ENCODE peak calls at places on chromosomes 13 and 19, in eight cellular contexts. One of them, this sample, is unnamed.

GRCh38 chr13:99308481-99309087 is 1.4 kb upstream of the GPR183 start:
- DNase-seq in mesothelial cell of epicardium: no peak
- DNase-seq in foreskin fibroblast: peak; percentile 59
- DNase-seq in nephron progenitor cell: no peak
- DNase-seq in body of pancreas: no peak
- DNase-seq in cardiac fibroblast: peak; percentile 85
- DNase-seq in ovary: no peak
- DNase-seq in fibroblast of lung: peak; percentile 44
- DNase-seq in this sample: no peak

GRCh38 chr19:7527516-7528191 is 5.2 kb downstream of the MCOLN1 start:
- DNase-seq in mesothelial cell of epicardium: no peak
- DNase-seq in foreskin fibroblast: no peak
- DNase-seq in nephron progenitor cell: no peak
- DNase-seq in body of pancreas: peak; percentile 43
- DNase-seq in cardiac fibroblast: no peak
- DNase-seq in ovary: no peak
- DNase-seq in fibroblast of lung: no peak
- DNase-seq in this sample: no peak

GRCh38 chr19:51507209-51507608 is 5.6 kb upstream of the SIGLEC12 start:
- DNase-seq in mesothelial cell of epicardium: no peak
- DNase-seq in foreskin fibroblast: no peak
- DNase-seq in nephron progenitor cell: no peak
- DNase-seq in body of pancreas: peak; percentile 12
- DNase-seq in cardiac fibroblast: no peak
- DNase-seq in ovary: no peak
- DNase-seq in fibroblast of lung: no peak
- DNase-seq in this sample: no peak

GRCh38 chr19:7004313-7004931 is 16.8 kb downstream of the MBD3L2B start:
- DNase-seq in mesothelial cell of epicardium: no peak
- DNase-seq in foreskin fibroblast: peak; percentile 16
- DNase-seq in nephron progenitor cell: peak; percentile 4
- DNase-seq in body of pancreas: no peak
- DNase-seq in cardiac fibroblast: no peak
- DNase-seq in ovary: no peak
- DNase-seq in fibroblast of lung: peak; percentile 46
- DNase-seq in this sample: no peak

GRCh38 chr13:106337096-106337495 is 198.4 kb downstream of the EFNB2 start:
- DNase-seq in mesothelial cell of epicardium: no peak
- DNase-seq in foreskin fibroblast: no peak
- DNase-seq in nephron progenitor cell: no peak
- DNase-seq in body of pancreas: no peak
- DNase-seq in cardiac fibroblast: peak; percentile 22
- DNase-seq in ovary: no peak
- DNase-seq in fibroblast of lung: peak; percentile 52
- DNase-seq in this sample: no peak

GRCh38 chr13:88887045-88887662 is 1216.0 kb downstream of the SLITRK5 start:
- DNase-seq in mesothelial cell of epicardium: no peak
- DNase-seq in foreskin fibroblast: no peak
- DNase-seq in nephron progenitor cell: no peak
- DNase-seq in body of pancreas: no peak
- DNase-seq in cardiac fibroblast: no peak
- DNase-seq in ovary: no peak
- DNase-seq in fibroblast of lung: no peak
- DNase-seq in this sample: no peak

GRCh38 chr13:60328073-60328472 is 68.9 kb upstream of the TDRD3 start:
- DNase-seq in mesothelial cell of epicardium: no peak
- DNase-seq in foreskin fibroblast: no peak
- DNase-seq in nephron progenitor cell: no peak
- DNase-seq in body of pancreas: no peak
- DNase-seq in cardiac fibroblast: peak; percentile 9
- DNase-seq in ovary: no peak
- DNase-seq in fibroblast of lung: no peak
- DNase-seq in this sample: no peak

GRCh38 chr13:30681489-30682242 is 53.7 kb upstream of the ALOX5AP start:
- DNase-seq in mesothelial cell of epicardium: no peak
- DNase-seq in foreskin fibroblast: peak; percentile 72
- DNase-seq in nephron progenitor cell: no peak
- DNase-seq in body of pancreas: no peak
- DNase-seq in cardiac fibroblast: peak; percentile 59
- DNase-seq in ovary: no peak
- DNase-seq in fibroblast of lung: peak; percentile 83
- DNase-seq in this sample: no peak

GRCh38 chr13:97133955-97134354 is 88.2 kb upstream of the MBNL2 start:
- DNase-seq in mesothelial cell of epicardium: no peak
- DNase-seq in foreskin fibroblast: no peak
- DNase-seq in nephron progenitor cell: no peak
- DNase-seq in body of pancreas: peak; percentile 21
- DNase-seq in cardiac fibroblast: no peak
- DNase-seq in ovary: no peak
- DNase-seq in fibroblast of lung: no peak
- DNase-seq in this sample: no peak

DNA sequence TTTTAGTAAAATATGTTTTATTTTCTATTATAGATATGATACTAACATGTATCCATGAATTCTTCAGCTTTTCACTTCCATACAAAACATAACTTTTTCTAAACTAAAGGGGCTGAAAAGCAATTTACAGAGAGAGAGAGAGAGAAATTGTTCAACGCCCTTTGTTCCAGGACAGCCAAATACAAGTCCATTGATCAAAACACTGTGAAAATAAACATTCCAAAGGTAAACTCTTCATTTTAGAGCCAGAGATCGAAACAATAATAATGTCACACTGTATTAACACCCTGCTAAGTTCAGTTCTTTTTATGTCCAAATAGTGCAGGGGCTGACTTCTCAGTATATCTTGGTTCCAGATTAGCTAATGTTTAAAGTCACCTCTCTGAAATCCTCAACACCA is 516.2 kb upstream of the ATXN8OS start:
- DNase-seq in mesothelial cell of epicardium: no peak
- DNase-seq in foreskin fibroblast: no peak
- DNase-seq in nephron progenitor cell: no peak
- DNase-seq in body of pancreas: no peak
- DNase-seq in cardiac fibroblast: no peak
- DNase-seq in ovary: no peak
- DNase-seq in fibroblast of lung: no peak
- DNase-seq in this sample: no peak
- TF ChIP-seq CTCF in mesothelial cell of epicardium: no peak
- TF ChIP-seq CTCF in foreskin fibroblast: no peak
- TF ChIP-seq CTCF in nephron progenitor cell: no peak
- TF ChIP-seq CTCF in body of pancreas: no peak
- TF ChIP-seq CTCF in cardiac fibroblast: no peak
- TF ChIP-seq CTCF in ovary: no peak
- TF ChIP-seq CTCF in fibroblast of lung: no peak
- TF ChIP-seq CTCF in this sample: no peak

GRCh38 chr19:28640506-28640905 is 572.4 kb downstream of the UQCRFS1 start:
- DNase-seq in mesothelial cell of epicardium: no peak
- DNase-seq in foreskin fibroblast: no peak
- DNase-seq in nephron progenitor cell: no peak
- DNase-seq in body of pancreas: no peak
- DNase-seq in cardiac fibroblast: peak; percentile 40
- DNase-seq in ovary: no peak
- DNase-seq in fibroblast of lung: no peak
- DNase-seq in this sample: no peak

GRCh38 chr19:28643284-28643683 is 569.7 kb downstream of the UQCRFS1 start:
- DNase-seq in mesothelial cell of epicardium: no peak
- DNase-seq in foreskin fibroblast: no peak
- DNase-seq in nephron progenitor cell: no peak
- DNase-seq in body of pancreas: no peak
- DNase-seq in cardiac fibroblast: no peak
- DNase-seq in ovary: no peak
- DNase-seq in fibroblast of lung: no peak
- DNase-seq in this sample: no peak

GRCh38 chr19:28642787-28643186 is 570.2 kb downstream of the UQCRFS1 start:
- DNase-seq in mesothelial cell of epicardium: no peak
- DNase-seq in foreskin fibroblast: no peak
- DNase-seq in nephron progenitor cell: no peak
- DNase-seq in body of pancreas: no peak
- DNase-seq in cardiac fibroblast: no peak
- DNase-seq in ovary: no peak
- DNase-seq in fibroblast of lung: no peak
- DNase-seq in this sample: no peak

GRCh38 chr19:28644261-28644660 is 568.7 kb downstream of the UQCRFS1 start:
- DNase-seq in mesothelial cell of epicardium: no peak
- DNase-seq in foreskin fibroblast: no peak
- DNase-seq in nephron progenitor cell: peak; percentile 34
- DNase-seq in body of pancreas: peak; percentile 6
- DNase-seq in cardiac fibroblast: no peak
- DNase-seq in ovary: no peak
- DNase-seq in fibroblast of lung: no peak
- DNase-seq in this sample: no peak

GRCh38 chr19:28641395-28641794 is 571.6 kb downstream of the UQCRFS1 start:
- DNase-seq in mesothelial cell of epicardium: no peak
- DNase-seq in foreskin fibroblast: no peak
- DNase-seq in nephron progenitor cell: no peak
- DNase-seq in body of pancreas: no peak
- DNase-seq in cardiac fibroblast: no peak
- DNase-seq in ovary: no peak
- DNase-seq in fibroblast of lung: no peak
- DNase-seq in this sample: no peak
- TF ChIP-seq CTCF in mesothelial cell of epicardium: no peak
- TF ChIP-seq CTCF in foreskin fibroblast: no peak
- TF ChIP-seq CTCF in nephron progenitor cell: no peak
- TF ChIP-seq CTCF in body of pancreas: no peak
- TF ChIP-seq CTCF in cardiac fibroblast: no peak
- TF ChIP-seq CTCF in ovary: no peak
- TF ChIP-seq CTCF in fibroblast of lung: no peak
- TF ChIP-seq CTCF in this sample: no peak

DNA sequence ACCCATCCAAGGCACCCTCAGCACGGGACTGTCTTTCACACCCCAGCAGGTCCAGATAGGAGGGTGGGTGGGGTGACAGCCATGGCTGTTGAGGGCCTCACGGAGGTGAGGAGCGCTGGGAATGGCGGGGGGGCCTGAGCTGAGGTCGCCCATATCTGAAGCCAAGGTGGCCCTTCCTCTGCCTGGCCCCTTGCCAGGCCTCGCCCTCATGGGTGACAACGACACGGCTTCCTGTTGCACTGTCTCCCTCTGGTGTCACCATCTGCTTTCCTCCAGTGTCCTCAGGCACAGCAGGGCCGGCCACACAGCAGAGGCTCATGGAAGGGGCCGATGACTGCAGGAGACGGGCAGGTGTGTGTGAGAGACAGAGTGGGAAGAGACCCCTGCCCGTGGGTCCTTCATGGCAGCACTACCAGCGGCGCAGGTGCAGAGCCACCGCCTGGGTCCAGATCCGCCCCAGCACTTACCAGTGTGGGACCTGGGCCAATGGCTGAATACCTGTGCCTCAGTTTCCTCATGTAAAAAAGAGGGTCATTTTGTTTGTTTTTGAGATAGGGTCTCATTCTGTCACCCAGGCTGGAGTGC is 8.1 kb upstream of the NKPD1 start:
- DNase-seq in mesothelial cell of epicardium: no peak
- DNase-seq in foreskin fibroblast: no peak
- DNase-seq in nephron progenitor cell: no peak
- DNase-seq in body of pancreas: no peak
- DNase-seq in cardiac fibroblast: no peak
- DNase-seq in ovary: peak; percentile 37
- DNase-seq in fibroblast of lung: no peak
- DNase-seq in this sample: no peak
- TF ChIP-seq CTCF in mesothelial cell of epicardium: no peak
- TF ChIP-seq CTCF in foreskin fibroblast: no peak
- TF ChIP-seq CTCF in nephron progenitor cell: no peak
- TF ChIP-seq CTCF in body of pancreas: no peak
- TF ChIP-seq CTCF in cardiac fibroblast: no peak
- TF ChIP-seq CTCF in ovary: no peak
- TF ChIP-seq CTCF in fibroblast of lung: no peak
- TF ChIP-seq CTCF in this sample: no peak

GRCh38 chr13:36847541-36848045 is 28.6 kb downstream of the RFXAP start:
- DNase-seq in mesothelial cell of epicardium: no peak
- DNase-seq in foreskin fibroblast: no peak
- DNase-seq in nephron progenitor cell: no peak
- DNase-seq in body of pancreas: peak; percentile 9
- DNase-seq in cardiac fibroblast: no peak
- DNase-seq in ovary: no peak
- DNase-seq in fibroblast of lung: no peak
- DNase-seq in this sample: no peak

GRCh38 chr13:36848228-36848982 is 29.4 kb downstream of the RFXAP start:
- DNase-seq in mesothelial cell of epicardium: no peak
- DNase-seq in foreskin fibroblast: no peak
- DNase-seq in nephron progenitor cell: no peak
- DNase-seq in body of pancreas: no peak
- DNase-seq in cardiac fibroblast: peak; percentile 30
- DNase-seq in ovary: no peak
- DNase-seq in fibroblast of lung: no peak
- DNase-seq in this sample: no peak

GRCh38 chr13:36850790-36851438 is 31.9 kb downstream of the RFXAP start:
- DNase-seq in mesothelial cell of epicardium: no peak
- DNase-seq in foreskin fibroblast: no peak
- DNase-seq in nephron progenitor cell: peak; percentile 14
- DNase-seq in body of pancreas: no peak
- DNase-seq in cardiac fibroblast: peak; percentile 15
- DNase-seq in ovary: no peak
- DNase-seq in fibroblast of lung: no peak
- DNase-seq in this sample: no peak
- TF ChIP-seq CTCF in mesothelial cell of epicardium: peak; percentile 41
- TF ChIP-seq CTCF in foreskin fibroblast: no peak
- TF ChIP-seq CTCF in nephron progenitor cell: peak; percentile 17
- TF ChIP-seq CTCF in body of pancreas: no peak
- TF ChIP-seq CTCF in cardiac fibroblast: peak; percentile 21
- TF ChIP-seq CTCF in ovary: no peak
- TF ChIP-seq CTCF in fibroblast of lung: no peak
- TF ChIP-seq CTCF in this sample: no peak

DNA sequence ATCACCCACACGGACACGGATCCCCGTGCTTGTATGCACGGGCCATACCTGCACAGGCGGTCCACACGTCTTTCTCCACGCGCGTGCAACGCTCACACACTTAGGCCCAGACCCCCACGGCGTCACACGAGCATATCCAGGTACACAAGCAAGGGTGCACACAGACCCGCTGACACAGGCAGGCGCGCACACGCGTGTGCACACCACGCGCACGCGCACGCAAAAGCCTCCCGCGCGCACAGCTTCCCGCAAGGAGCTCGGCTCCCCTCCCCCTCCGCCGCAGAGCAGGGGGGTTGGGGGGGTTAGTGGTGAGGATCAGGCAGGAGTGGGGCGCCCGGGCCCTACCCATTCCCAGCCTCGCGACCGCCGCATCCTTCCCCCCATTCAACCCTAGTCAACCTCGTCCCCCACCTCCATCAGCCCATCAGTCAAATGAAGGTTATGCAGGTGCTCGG is 407 bp downstream of the RAB3A start:
- DNase-seq in mesothelial cell of epicardium: no peak
- DNase-seq in foreskin fibroblast: no peak
- DNase-seq in nephron progenitor cell: no peak
- DNase-seq in body of pancreas: peak; percentile 43
- DNase-seq in cardiac fibroblast: no peak
- DNase-seq in ovary: peak; percentile 82
- DNase-seq in fibroblast of lung: no peak
- DNase-seq in this sample: no peak
- TF ChIP-seq CTCF in mesothelial cell of epicardium: no peak
- TF ChIP-seq CTCF in foreskin fibroblast: no peak
- TF ChIP-seq CTCF in nephron progenitor cell: no peak
- TF ChIP-seq CTCF in body of pancreas: no peak
- TF ChIP-seq CTCF in cardiac fibroblast: no peak
- TF ChIP-seq CTCF in ovary: no peak
- TF ChIP-seq CTCF in fibroblast of lung: no peak
- TF ChIP-seq CTCF in this sample: no peak

This sample was measured in activated B cell treated with CpG ODN at 0.5 μM for 24 hours.